ENCODE peak calls at places on chromosomes 4 and X, in nine cellular contexts. M is IMR-90; T is Calu3; V is stimulated activated CD8-positive, alpha-beta memory T cell treated with anti-CD3 and anti-CD28 coated beads, Interleukin-4, amount 100 ng/mL, for 24 hours; W is amygdala; X is activated naive CD8-positive, alpha-beta T cell treated with anti-CD3 and anti-CD28 coated beads, Interleukin-2, amount 50 U/mL, for 24 hours; O is cerebellar cortex; E is activated naive CD4-positive, alpha-beta T cell treated with anti-CD3 and anti-CD28 coated beads for 36 hours; U is hypothalamus. Z is an unnamed sample.
A peak's percentile ranks its signal among the peaks of the same experiment; 100 is the strongest.

GRCh38 chr4:83189631-83190136 is 75.2 kb upstream of the PLAC8 start:
- DNase-seq in T (no peak), W (no peak), V (no peak), E (no peak), U (no peak), X (no peak), M (no peak), O (no peak), Z (no peak)

GRCh38 chr4:54400802-54401201 is 171.7 kb downstream of the PDGFRA start:
- DNase-seq in V (no peak), W (peak; percentile 40), E (no peak), O (no peak), U (no peak), X (no peak), T (peak; percentile 1), M (peak; percentile 80), Z (peak; percentile 88)

GRCh38 chr4:189377576-189377975 is 563.1 kb upstream of the FRG1 start:
- DNase-seq in T (no peak), M (no peak), O (no peak), E (no peak), V (no peak), X (no peak), U (no peak), W (no peak), Z (no peak)

GRCh38 chr4:175411251-175411650 is 400.8 kb downstream of the GPM6A start:
- DNase-seq in U (no peak), W (no peak), E (no peak), O (no peak), T (no peak), V (no peak), M (no peak), X (no peak), Z (no peak)

GRCh38 chrX:119573840-119574393 is 446 bp upstream of the UBE2A start:
- DNase-seq in U (peak; percentile 17), X (no peak), V (no peak), E (peak; percentile 4), M (peak; percentile 20), T (no peak), O (peak; percentile 17), W (no peak), Z (peak; percentile 55)

GRCh38 chr4:14178421-14178820 is 550.9 kb upstream of the BOD1L1 start:
- DNase-seq in M (peak; percentile 57), E (peak; percentile 7), T (peak; percentile 4), O (no peak), V (no peak), X (no peak), U (no peak), W (no peak), Z (peak; percentile 61)

GRCh38 chr4:88697113-88697512 is 516 bp downstream of the NAP1L5 start:
- DNase-seq in T (no peak), V (no peak), X (peak; percentile 17), O (peak; percentile 45), E (peak; percentile 28), M (peak; percentile 52), U (peak; percentile 13), W (no peak), Z (peak; percentile 45)

GRCh38 chr4:83386931-83387897 is 52.6 kb upstream of the HPSE start:
- DNase-seq in O (no peak), X (no peak), E (no peak), T (no peak), U (no peak), V (no peak), W (no peak), M (no peak), Z (no peak)

GRCh38 chr4:80173387-80173786 is 23.9 kb upstream of the PRDM8 start:
- DNase-seq in V (no peak), T (no peak), U (no peak), X (no peak), E (peak; percentile 79), O (no peak), M (peak; percentile 88), W (no peak), Z (peak; percentile 77)

GRCh38 chrX:78375894-78376293 is 48.5 kb upstream of the CYSLTR1 start:
- DNase-seq in O (no peak), E (no peak), T (no peak), X (no peak), V (no peak), M (no peak), U (no peak), W (no peak), Z (peak; percentile 52)

GRCh38 chr4:124710253-124710849 is 2.2 kb downstream of the ANKRD50 start:
- DNase-seq in U (no peak), X (no peak), V (no peak), E (no peak), O (peak; percentile 8), T (no peak), M (peak; percentile 34), W (no peak), Z (peak; percentile 22)

GRCh38 chr4:3360741-3361140 is 67.9 kb downstream of the RGS12 start:
- DNase-seq in T (no peak), W (no peak), M (no peak), O (no peak), E (no peak), V (no peak), U (no peak), X (no peak), Z (no peak)

GRCh38 chr4:183429489-183429888 is 14.9 kb upstream of the CDKN2AIP start:
- DNase-seq in X (no peak), W (no peak), E (no peak), M (no peak), U (no peak), O (no peak), T (no peak), V (no peak), Z (no peak)

GRCh38 chr4:81085291-81085690 is 54.8 kb downstream of the BMP3 start:
- DNase-seq in M (no peak), V (no peak), U (no peak), T (no peak), E (no peak), O (no peak), W (no peak), X (no peak), Z (no peak)

GRCh38 chr4:168917150-168917779 is 92.8 kb downstream of the CBR4 start:
- DNase-seq in T (no peak), U (no peak), M (peak; percentile 54), X (no peak), E (no peak), W (no peak), O (peak; percentile 46), V (no peak), Z (peak; percentile 65)

GRCh38 chrX:131763674-131764073 is 219.8 kb downstream of the OR13H1 start:
- DNase-seq in V (peak; percentile 56), U (peak; percentile 22), M (peak; percentile 85), T (no peak), E (no peak), W (no peak), X (no peak), O (peak; percentile 50), Z (no peak)

GRCh38 chr4:83219344-83219990 is 65.1 kb downstream of the COQ2 start:
- DNase-seq in E (peak; percentile 90), T (no peak), X (peak; percentile 67), U (no peak), O (peak; percentile 8), W (no peak), V (peak; percentile 41), M (no peak), Z (peak; percentile 49)

GRCh38 chr4:156954598-156954997 is 17.0 kb downstream of the PDGFC start:
- DNase-seq in T (no peak), W (no peak), M (peak; percentile 33), O (no peak), U (no peak), E (no peak), V (no peak), X (no peak), Z (peak; percentile 38)

GRCh38 chr4:163165217-163166017 is 1.3 kb downstream of the NAF1 start:
- DNase-seq in E (no peak), V (no peak), T (no peak), X (no peak), M (peak; percentile 34), O (no peak), W (no peak), U (no peak), Z (no peak)

Z was measured in EH.